ENCODE peak calls at places on chromosomes 7 and 10, in six cellular contexts. N is transverse colon, G is HCT116, L is GM12864, K is cardiac muscle cell, A is lung. Z is an unnamed sample.

GRCh38 chr10:49387029-49387428 is 8.9 kb downstream of the DRGX start:
- DNase-seq in K (no peak), G (no peak), A (no peak), L (no peak), N (no peak), Z (no peak)

GRCh38 chr7:105102557-105103352 is 88.8 kb downstream of the KMT2E start:
- DNase-seq in N (no peak), L (no peak), G (no peak), K (no peak), A (no peak), Z (no peak)

GRCh38 chr7:76423666-76424412 is 911 bp upstream of the ZP3 start:
- DNase-seq in K (peak; percentile 55), L (no peak), A (no peak), G (no peak), N (no peak), Z (no peak)

GRCh38 chr10:11016959-11017574 is 605 bp upstream of the CELF2 start:
- DNase-seq in L (no peak), A (no peak), N (no peak), G (no peak), K (no peak), Z (no peak)

GRCh38 chr7:92421676-92422435 is 25.4 kb upstream of the GATAD1 start:
- DNase-seq in G (no peak), A (no peak), L (no peak), N (no peak), K (peak; percentile 73), Z (peak; percentile 56)

GRCh38 chr7:130079846-130080394 is 9.6 kb downstream of the KLHDC10 start:
- DNase-seq in N (no peak), G (no peak), A (no peak), L (no peak), K (no peak), Z (no peak)

GRCh38 chr10:1094112-1095057 is 38.2 kb downstream of the WDR37 start:
- DNase-seq in L (peak; percentile 27), A (no peak), K (no peak), G (no peak), N (no peak), Z (no peak)

GRCh38 chr10:11908536-11908935 is 85.4 kb downstream of the PROSER2 start:
- DNase-seq in A (no peak), N (no peak), L (no peak), G (no peak), K (no peak), Z (no peak)

GRCh38 chr10:49751216-49751615 is 10.9 kb downstream of the OGDHL start:
- DNase-seq in A (no peak), L (no peak), G (no peak), N (no peak), K (no peak), Z (no peak)

GRCh38 chr10:130545122-130545521 is 408.9 kb downstream of the GLRX3 start:
- DNase-seq in A (peak; percentile 11), K (no peak), G (no peak), N (no peak), L (no peak), Z (no peak)

GRCh38 chr10:98519936-98520335 is 73.2 kb upstream of the HPS1 start:
- DNase-seq in G (no peak), A (no peak), K (no peak), L (no peak), N (no peak), Z (no peak)

GRCh38 chr10:77989081-77989724 is 40.1 kb downstream of the POLR3A start:
- DNase-seq in N (no peak), A (no peak), L (no peak), K (no peak), G (no peak), Z (peak; percentile 27)

GRCh38 chr7:38625866-38626265 is 5.3 kb downstream of the AMPH start:
- DNase-seq in K (no peak), G (no peak), A (no peak), L (no peak), N (no peak), Z (no peak)

GRCh38 chr10:103481974-103482531 is 3.0 kb upstream of the CALHM3 start:
- DNase-seq in A (no peak), N (no peak), G (peak; percentile 87), L (peak; percentile 73), K (peak; percentile 72), Z (peak; percentile 34)

GRCh38 chr7:92657391-92657790 is 67.2 kb upstream of the FAM133B start:
- DNase-seq in N (no peak), A (no peak), L (no peak), K (no peak), G (no peak), Z (no peak)

GRCh38 chr10:50395279-50395678 is 144.0 kb upstream of the ASAH2 start:
- DNase-seq in A (peak; percentile 61), L (no peak), G (no peak), K (no peak), N (no peak), Z (peak; percentile 52)

GRCh38 chr10:52423369-52423768 is 109.3 kb downstream of the DKK1 start:
- DNase-seq in N (no peak), A (no peak), G (no peak), L (no peak), K (no peak), Z (no peak)

GRCh38 chr10:118002581-118002980 is 44.2 kb downstream of the RAB11FIP2 start:
- DNase-seq in A (no peak), K (no peak), G (peak; percentile 64), L (no peak), N (no peak), Z (no peak)

GRCh38 chr7:131105294-131105802 is 222.3 kb upstream of the MKLN1 start:
- DNase-seq in G (no peak), K (peak; percentile 68), L (no peak), N (no peak), A (no peak), Z (no peak)

GRCh38 chr7:157423348-157423747 is 86.5 kb downstream of the DNAJB6 start:
- DNase-seq in L (no peak), N (no peak), K (no peak), G (no peak), A (no peak), Z (no peak)

GRCh38 chr10:22433875-22434274 is 88.6 kb downstream of the SPAG6 start:
- DNase-seq in L (no peak), K (no peak), A (no peak), N (no peak), G (peak; percentile 31), Z (no peak)

GRCh38 chr10:23521735-23522134 is 82.9 kb downstream of the OTUD1 start:
- DNase-seq in L (no peak), A (no peak), N (no peak), K (no peak), G (no peak), Z (no peak)

GRCh38 chr7:16636533-16637173 is 8.9 kb downstream of the ANKMY2 start:
- DNase-seq in L (no peak), K (no peak), N (no peak), A (no peak), G (no peak), Z (no peak)

GRCh38 chr10:110815354-110816004 is 56.2 kb upstream of the PDCD4 start:
- DNase-seq in A (no peak), K (no peak), N (no peak), L (peak; percentile 21), G (no peak), Z (no peak)

GRCh38 chr7:144018065-144018464 is 17.9 kb downstream of the OR6B1 start:
- DNase-seq in K (no peak), N (no peak), L (no peak), A (no peak), G (no peak), Z (no peak)

GRCh38 chr10:1169981-1170866 is 114.0 kb downstream of the WDR37 start:
- DNase-seq in L (no peak), A (no peak), K (no peak), N (no peak), G (no peak), Z (no peak)

GRCh38 chr7:134453526-134453925 is 5.4 kb downstream of the AKR1B1 start:
- DNase-seq in A (no peak), G (no peak), K (no peak), L (no peak), N (no peak), Z (no peak)

GRCh38 chr7:132980406-132980805 is 101.5 kb downstream of the CHCHD3 start:
- DNase-seq in G (no peak), A (no peak), L (no peak), K (no peak), N (no peak), Z (peak; percentile 4)
- H3K4me3 ChIP-seq in G (no peak overlapping the region), A (no peak overlapping the region), L (no peak overlapping the region), K (no peak overlapping the region), N (no peak overlapping the region), Z (no peak overlapping the region)

DNA sequence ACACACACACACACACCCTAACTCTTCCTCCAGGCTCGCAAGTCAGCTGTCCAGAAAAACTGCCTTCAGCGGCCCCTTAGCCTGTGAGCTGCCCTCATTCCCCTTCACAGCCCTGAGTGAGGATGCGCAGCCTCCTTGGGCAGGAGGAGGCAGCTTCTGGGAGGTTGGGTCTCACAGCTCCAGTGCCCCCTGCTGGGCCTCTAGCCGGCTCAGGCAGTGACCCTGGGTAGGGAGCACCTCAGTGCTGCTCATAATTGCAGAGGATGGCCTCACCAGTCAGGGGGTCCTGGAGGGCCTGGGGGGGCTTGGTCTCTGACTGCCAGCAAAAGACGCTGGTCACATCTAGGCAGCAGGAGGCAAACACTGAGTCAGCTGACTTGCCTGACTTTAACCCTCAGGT is 43.7 kb downstream of the ZNF273 start:
- DNase-seq in K (no peak), A (no peak), N (no peak), G (no peak), L (no peak), Z (no peak)
- TF ChIP-seq CTCF in K (peak; percentile 38), A (no peak), N (no peak), G (no peak), L (peak; percentile 10), Z (no peak)

DNA sequence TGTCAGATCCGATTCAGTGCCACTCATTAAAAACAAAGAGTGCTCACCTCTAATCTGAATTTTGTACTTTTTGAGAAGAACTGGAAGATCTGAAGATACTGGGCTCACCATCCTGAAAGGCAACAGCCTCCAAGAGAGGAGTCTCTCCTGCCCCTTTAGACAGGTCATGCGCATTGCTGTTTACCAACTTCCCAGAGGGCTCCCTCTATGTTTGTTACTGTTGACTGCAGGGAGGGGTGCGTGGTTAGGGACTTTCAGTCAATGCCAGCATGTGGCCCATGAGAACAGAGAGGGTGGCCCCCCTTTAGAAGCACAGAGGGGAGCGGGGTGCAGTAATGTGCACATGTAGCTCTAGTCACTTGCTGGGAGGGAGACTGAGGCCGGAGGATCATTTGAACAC is 33.1 kb upstream of the CABCOCO1 start:
- DNase-seq in N (no peak), L (no peak), A (no peak), K (no peak), G (no peak), Z (no peak)
- H3K4me3 ChIP-seq in N (no peak overlapping the region), L (no peak overlapping the region), A (no peak overlapping the region), K (no peak overlapping the region), G (no peak overlapping the region), Z (no peak overlapping the region)

DNA sequence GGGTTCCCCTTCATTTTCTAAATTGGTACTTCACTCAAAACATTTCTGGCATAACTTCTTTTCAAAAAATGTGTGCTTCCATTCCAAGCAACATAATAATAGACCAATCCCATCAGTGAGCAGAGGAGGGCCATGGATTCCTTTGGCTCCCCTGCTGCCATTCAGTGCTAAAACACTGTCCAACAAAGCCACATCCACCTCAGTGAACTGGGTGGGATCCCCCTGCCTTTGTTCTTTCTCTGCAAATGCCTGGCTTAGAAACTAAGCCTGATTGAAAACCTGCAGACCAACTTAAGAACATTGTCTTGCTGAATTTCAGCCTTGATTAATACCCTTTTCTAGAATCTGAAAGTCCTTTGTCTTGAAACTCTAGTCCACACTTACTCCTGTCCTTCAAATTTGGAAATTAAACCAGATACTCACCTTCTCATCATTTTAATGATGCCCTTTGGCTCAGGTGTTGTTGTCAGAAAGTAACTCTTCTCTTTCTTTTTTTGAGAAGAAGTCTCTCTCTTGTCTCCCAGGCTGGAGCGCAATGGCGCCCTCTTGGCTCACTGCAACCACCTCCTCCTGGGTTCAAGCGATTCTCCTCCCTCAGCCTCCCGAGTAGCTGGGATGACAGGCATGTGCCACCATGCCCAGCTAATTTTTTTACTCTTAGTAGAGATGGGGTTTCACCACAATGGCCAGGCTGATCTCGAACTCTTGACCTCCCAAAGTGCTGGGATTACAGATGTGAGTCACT is 132.3 kb downstream of the PLXNA4 start:
- DNase-seq in L (no peak), G (no peak), A (no peak), N (no peak), K (no peak), Z (no peak)
- TF ChIP-seq CTCF in L (no peak), G (no peak), A (no peak), N (no peak), K (peak; percentile 11), Z (no peak)